ENCODE peak calls at places on chromosome 5, in ten cellular contexts. A is foreskin fibroblast; E is CD4-positive, alpha-beta T cell; I is Calu3; T is neural crest cell; R is mucosa of descending colon; K is MM.1S; V is fibroblast of pulmonary artery; H is activated B cell treated with CpG ODN at 0.5 μM for 24 hours; M is AG04450. G is an unnamed sample.
A peak's percentile ranks its signal among the peaks of the same experiment; 100 is the strongest.

GRCh38 chr5:1883925-1884637 is 1.4 kb upstream of the IRX4 start:
- DNase-seq in A (no peak), E (no peak), I (no peak), T (no peak), R (no peak), K (no peak), V (no peak), H (no peak), M (no peak), G (peak; percentile 77)

GRCh38 chr5:6708814-6709213 is 4.4 kb upstream of the TENT4A start:
- DNase-seq in A (no peak), E (no peak), I (no peak), T (no peak), R (no peak), K (peak; percentile 81), V (no peak), H (no peak), M (no peak), G (no peak)

GRCh38 chr5:66987949-66988838 is 208.4 kb downstream of the CD180 start:
- DNase-seq in A (peak; percentile 48), E (no peak), I (no peak), T (no peak), R (no peak), K (peak; percentile 63), V (peak; percentile 54), H (no peak), M (no peak), G (no peak)

GRCh38 chr5:131634666-131634995 is 398 bp downstream of the RAPGEF6 start:
- DNase-seq in A (peak; percentile 61), E (peak; percentile 61), I (peak; percentile 72), T (peak; percentile 53), R (no peak), K (peak; percentile 59), V (peak; percentile 50), H (no peak), M (no peak), G (no peak)

GRCh38 chr5:1995491-1995890 is 112.8 kb upstream of the IRX4 start:
- DNase-seq in A (no peak), E (no peak), I (no peak), T (no peak), R (no peak), K (no peak), V (no peak), H (no peak), M (no peak), G (no peak)

GRCh38 chr5:84274585-84275468 is 109.9 kb downstream of the EDIL3 start:
- DNase-seq in A (peak; percentile 30), E (no peak), I (peak; percentile 55), T (peak; percentile 42), R (peak; percentile 33), K (peak; percentile 34), V (peak; percentile 66), H (no peak), M (no peak), G (no peak)

GRCh38 chr5:176619203-176619568 is 9.2 kb upstream of the GPRIN1 start:
- DNase-seq in A (peak; percentile 97), E (peak; percentile 66), I (peak; percentile 86), T (peak; percentile 80), R (peak; percentile 78), K (no peak), V (peak; percentile 89), H (peak; percentile 50), M (peak; percentile 70), G (no peak)

GRCh38 chr5:148938535-148938907 is 112.1 kb downstream of the ADRB2 start:
- DNase-seq in A (no peak), E (no peak), I (no peak), T (no peak), R (no peak), K (no peak), V (no peak), H (no peak), M (no peak), G (no peak)

GRCh38 chr5:176542596-176543427 is 5.6 kb upstream of the RNF44 start:
- DNase-seq in A (peak; percentile 61), E (no peak), I (peak; percentile 71), T (peak; percentile 14), R (peak; percentile 71), K (peak; percentile 64), V (no peak), H (no peak), M (no peak), G (no peak)

GRCh38 chr5:93956006-93956405 is 214.6 kb upstream of the POU5F2 start:
- DNase-seq in A (no peak), E (no peak), I (no peak), T (no peak), R (no peak), K (no peak), V (no peak), H (no peak), M (no peak), G (no peak)

GRCh38 chr5:177302354-177303110 is 987 bp downstream of the RAB24 start:
- DNase-seq in A (peak; percentile 49), E (no peak), I (no peak), T (no peak), R (no peak), K (peak; percentile 81), V (no peak), H (no peak), M (no peak), G (no peak)

GRCh38 chr5:50711280-50711679 is 44.8 kb downstream of the PARP8 start:
- DNase-seq in A (no peak), E (peak; percentile 46), I (peak; percentile 53), T (no peak), R (peak; percentile 21), K (peak; percentile 94), V (no peak), H (no peak), M (no peak), G (no peak)

GRCh38 chr5:122129332-122129731 is at the start of gene ZNF474:
- DNase-seq in A (peak; percentile 96), E (no peak), I (peak; percentile 76), T (peak; percentile 3), R (no peak), K (no peak), V (peak; percentile 97), H (no peak), M (peak; percentile 89), G (no peak)

GRCh38 chr5:153696256-153696655 is 205.8 kb downstream of the GRIA1 start:
- DNase-seq in A (no peak), E (no peak), I (no peak), T (no peak), R (no peak), K (no peak), V (no peak), H (no peak), M (no peak), G (no peak)

GRCh38 chr5:115430374-115430773 is 114.2 kb downstream of the FEM1C start:
- DNase-seq in A (no peak), E (no peak), I (no peak), T (no peak), R (no peak), K (no peak), V (no peak), H (no peak), M (no peak), G (no peak)

GRCh38 chr5:34914671-34915138 is 599 bp downstream of the RAD1 start:
- DNase-seq in A (peak; percentile 28), E (no peak), I (no peak), T (no peak), R (peak; percentile 49), K (peak; percentile 43), V (peak; percentile 32), H (peak; percentile 23), M (no peak), G (no peak)

GRCh38 chr5:91136271-91136670 is 246.8 kb downstream of the ARRDC3 start:
- DNase-seq in A (no peak), E (no peak), I (peak; percentile 71), T (no peak), R (no peak), K (no peak), V (no peak), H (no peak), M (no peak), G (no peak)

GRCh38 chr5:115267617-115268016 is 4.9 kb upstream of the PGGT1B start:
- DNase-seq in A (peak; percentile 63), E (no peak), I (no peak), T (no peak), R (no peak), K (no peak), V (no peak), H (no peak), M (no peak), G (no peak)

GRCh38 chr5:138536665-138537315 is 6.2 kb downstream of the ETF1 start:
- DNase-seq in A (peak; percentile 29), E (no peak), I (no peak), T (no peak), R (no peak), K (no peak), V (no peak), H (no peak), M (no peak), G (no peak)
- TF ChIP-seq CTCF in A (peak; percentile 38), E (no peak), I (peak; percentile 16), T (peak; percentile 52), R (no peak), K (peak; percentile 34), V (peak; percentile 54), H (no peak), M (peak; percentile 43), G (peak; percentile 68)

GRCh38 chr5:35954175-35954574 is 15.8 kb upstream of the CAPSL start:
- DNase-seq in A (no peak), E (peak; percentile 15), I (no peak), T (no peak), R (no peak), K (no peak), V (no peak), H (no peak), M (no peak), G (no peak)
- TF ChIP-seq CTCF in A (no peak), E (no peak), I (no peak), T (no peak), R (no peak), K (no peak), V (no peak), H (no peak), M (no peak), G (no peak)

GRCh38 chr5:142982821-142983200 is 212.6 kb downstream of the ARHGAP26 start:
- DNase-seq in A (no peak), E (no peak), I (peak; percentile 37), T (no peak), R (peak; percentile 25), K (peak; percentile 36), V (no peak), H (no peak), M (no peak), G (no peak)
- TF ChIP-seq CTCF in A (no peak), E (no peak), I (no peak), T (peak; percentile 22), R (no peak), K (peak; percentile 52), V (peak; percentile 3), H (no peak), M (no peak), G (peak; percentile 14)

DNA sequence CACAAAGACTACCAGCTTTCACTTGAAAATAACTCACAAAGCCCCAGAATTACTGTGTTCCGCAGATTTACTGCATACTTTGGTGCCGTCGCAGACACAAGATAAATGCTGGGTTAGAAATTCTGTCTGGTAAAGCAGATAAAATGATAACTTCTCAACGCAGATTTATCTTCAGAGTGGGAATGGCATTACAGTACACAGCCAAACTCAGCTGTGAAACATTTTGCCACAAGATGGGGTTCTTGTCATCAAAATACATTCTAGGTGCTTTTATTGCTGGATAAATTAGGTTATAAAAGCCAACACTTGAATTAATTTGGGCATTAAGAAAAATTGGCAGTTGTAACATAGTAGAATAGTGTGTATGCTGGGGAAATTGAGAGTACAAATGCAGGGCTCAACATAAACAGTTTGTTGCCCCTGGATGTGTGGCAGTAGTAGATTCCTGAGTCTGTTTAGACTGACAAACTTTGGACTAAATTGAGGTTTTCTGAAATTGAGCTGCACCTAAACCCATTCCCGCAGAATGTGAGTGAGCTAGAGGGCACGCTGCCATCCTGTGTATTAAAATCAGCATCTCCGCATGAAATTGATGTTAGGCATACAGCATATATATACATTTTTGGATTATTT is 61.1 kb downstream of the LMNB1 start:
- DNase-seq in A (peak; percentile 65), E (no peak), I (no peak), T (no peak), R (no peak), K (no peak), V (peak; percentile 69), H (no peak), M (no peak), G (no peak)
- TF ChIP-seq CTCF in A (peak; percentile 48), E (peak; percentile 59), I (no peak), T (no peak), R (no peak), K (no peak), V (peak; percentile 62), H (no peak), M (peak; percentile 57), G (peak; percentile 82)

G was measured in chondrocyte.